ENCODE peak calls at places on chromosomes 1 and 21, in four cellular contexts. R is endothelial cell, J is GM12865, E is uterus. X is an unnamed sample.

GRCh38 chr21:43195131-43196021 is 26.6 kb downstream of the CRYAA start:
- DNase-seq in R (no peak), J (no peak), E (no peak), X (peak)

GRCh38 chr1:227901906-227902640 is 45.7 kb downstream of the WNT9A start:
- DNase-seq in R (peak), J (no peak), E (no peak), X (peak)

GRCh38 chr1:19591482-19592093 is 52.5 kb upstream of the NBL1 start:
- DNase-seq in R (no peak), J (no peak), E (no peak), X (no peak)

GRCh38 chr1:192700834-192701271 is 64.9 kb downstream of the RGS13 start:
- DNase-seq in R (no peak), J (no peak), E (no peak), X (no peak)

GRCh38 chr1:20634594-20635084 is 1.4 kb downstream of the PINK1 start:
- DNase-seq in R (peak), J (no peak), E (no peak), X (no peak)

GRCh38 chr1:179867493-179868330 is 9.9 kb downstream of the TOR1AIP2 start:
- DNase-seq in R (peak), J (peak), E (no peak), X (no peak)

GRCh38 chr1:112991721-112992120 is 35.7 kb upstream of the SLC16A1 start:
- DNase-seq in R (no peak), J (no peak), E (no peak), X (no peak)

GRCh38 chr1:22678522-22678896 is 25.5 kb downstream of the C1QB start:
- DNase-seq in R (no peak), J (no peak), E (no peak), X (no peak)

GRCh38 chr1:64895500-64895899 is 70.8 kb downstream of the JAK1 start:
- DNase-seq in R (no peak), J (peak), E (no peak), X (no peak)

GRCh38 chr1:25501235-25502058 is 42.0 kb upstream of the LDLRAP1 start:
- DNase-seq in R (peak), J (no peak), E (no peak), X (no peak)

GRCh38 chr1:62926681-62927252 is 142.8 kb downstream of the ATG4C start:
- DNase-seq in R (no peak), J (no peak), E (no peak), X (no peak)

GRCh38 chr1:72037745-72038343 is 244.5 kb downstream of the NEGR1 start:
- DNase-seq in R (peak), J (peak), E (no peak), X (no peak)

GRCh38 chr1:10854856-10855459 is 58.5 kb upstream of the CASZ1 start:
- DNase-seq in R (no peak), J (no peak), E (no peak), X (no peak)

GRCh38 chr1:7783178-7783711 is 846 bp upstream of the PER3 start:
- DNase-seq in R (peak), J (peak), E (peak), X (peak)

GRCh38 chr1:198601936-198602889 is 36.6 kb upstream of the PTPRC start:
- DNase-seq in R (no peak), J (peak), E (no peak), X (no peak)

GRCh38 chr1:244319283-244320132 is 132.2 kb downstream of the ADSS2 start:
- DNase-seq in R (no peak), J (peak), E (no peak), X (no peak)

GRCh38 chr1:201985355-201985754 is 2.9 kb downstream of the RNPEP start:
- DNase-seq in R (no peak), J (no peak), E (no peak), X (no peak)

GRCh38 chr1:36327421-36328087 is 4.1 kb upstream of the EVA1B start:
- DNase-seq in R (no peak), J (no peak), E (no peak), X (no peak)

GRCh38 chr1:165875171-165875570 is 47.8 kb downstream of the UCK2 start:
- DNase-seq in R (no peak), J (peak), E (no peak), X (no peak)

GRCh38 chr1:58929667-58930325 is 145.9 kb upstream of the JUN start:
- DNase-seq in R (no peak), J (no peak), E (no peak), X (no peak)

GRCh38 chr21:41294548-41295231 is 21.9 kb upstream of the FAM3B start:
- DNase-seq in R (no peak), J (no peak), E (no peak), X (no peak)

GRCh38 chr1:192579319-192579738 is 3.8 kb downstream of the RGS1 start:
- DNase-seq in R (no peak), J (peak), E (no peak), X (no peak)

GRCh38 chr1:1128454-1129139 is 12.7 kb upstream of the C1orf159 start:
- DNase-seq in R (no peak), J (no peak), E (no peak), X (no peak)

GRCh38 chr1:41751804-41752513 is 166.8 kb downstream of the HIVEP3 start:
- DNase-seq in R (no peak), J (peak), E (no peak), X (no peak)

GRCh38 chr1:230109871-230110667 is 43.0 kb downstream of the GALNT2 start:
- DNase-seq in R (no peak), J (peak), E (peak), X (no peak)

GRCh38 chr1:10897981-10898728 is 101.7 kb upstream of the CASZ1 start:
- DNase-seq in R (no peak), J (no peak), E (no peak), X (no peak)

GRCh38 chr1:34460193-34460592 is 283.5 kb downstream of the C1orf94 start:
- DNase-seq in R (peak), J (peak), E (no peak), X (no peak)

GRCh38 chr1:44947060-44947773 is 39.2 kb downstream of the EIF2B3 start:
- DNase-seq in R (no peak), J (no peak), E (peak), X (no peak)

GRCh38 chr1:40663324-40664166 is 1.9 kb downstream of the RIMS3 start:
- DNase-seq in R (no peak), J (no peak), E (no peak), X (no peak)

GRCh38 chr1:22229374-22229773 is 86.5 kb upstream of the WNT4 start:
- DNase-seq in R (no peak), J (no peak), E (no peak), X (no peak)

GRCh38 chr1:243917177-243917862 is 67.3 kb upstream of the AKT3 start:
- DNase-seq in R (peak), J (no peak), E (peak), X (no peak)

GRCh38 chr1:29415156-29415830 is 179.0 kb downstream of the PTPRU start:
- DNase-seq in R (no peak), J (peak), E (no peak), X (no peak)

GRCh38 chr21:31731112-31731801 is 661 bp downstream of the SCAF4 start:
- DNase-seq in R (peak), J (peak), E (peak), X (peak)

GRCh38 chr1:160548183-160548582 is 25.1 kb upstream of the SLAMF6 start:
- DNase-seq in R (no peak), J (peak), E (no peak), X (no peak)

GRCh38 chr1:100866041-100866900 is 28.4 kb downstream of the EXTL2 start:
- DNase-seq in R (no peak), J (peak), E (no peak), X (no peak)

GRCh38 chr21:41715649-41716321 is 51.1 kb downstream of the RIPK4 start:
- DNase-seq in R (no peak), J (no peak), E (no peak), X (no peak)

GRCh38 chr1:230171337-230172015 is 104.4 kb downstream of the GALNT2 start:
- DNase-seq in R (no peak), J (no peak), E (peak), X (no peak)

GRCh38 chr1:38092256-38092655 is 45.7 kb upstream of the POU3F1 start:
- DNase-seq in R (no peak), J (no peak), E (no peak), X (no peak)

DNA sequence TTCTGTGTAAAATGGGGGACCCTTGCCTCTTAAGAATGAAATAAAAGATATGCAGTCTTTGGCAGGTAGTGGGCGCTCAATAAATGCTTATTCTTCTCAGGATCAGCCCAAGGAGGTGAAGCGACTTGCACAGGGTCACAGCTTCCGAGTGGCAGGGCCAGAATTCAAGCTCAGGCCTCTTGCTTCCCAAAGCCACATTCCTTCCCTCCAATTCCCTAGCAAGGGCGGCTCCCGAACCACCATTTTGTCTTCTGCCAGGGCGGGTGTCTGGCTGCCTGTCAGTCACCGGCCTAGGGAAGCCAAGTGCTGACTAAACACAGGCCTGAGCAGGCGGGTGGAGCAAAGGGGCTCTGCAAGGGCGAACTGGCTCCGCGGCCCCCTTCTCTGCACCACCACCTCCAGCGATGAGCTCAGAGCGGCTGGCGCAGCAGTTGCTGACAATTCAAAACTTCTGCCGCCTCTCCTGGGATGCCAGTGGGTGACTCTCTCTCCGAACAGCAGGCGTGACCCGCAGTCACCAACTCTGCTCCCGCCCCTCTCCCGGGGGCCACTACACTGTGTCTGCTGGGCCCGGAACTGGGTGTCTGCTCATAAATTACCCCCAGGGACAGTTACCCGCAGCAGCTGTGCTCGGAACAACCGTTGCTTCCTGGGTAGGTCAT is 10.8 kb downstream of the GPR3 start:
- DNase-seq in R (no peak), J (no peak), E (peak), X (no peak)
- TF ChIP-seq CTCF in R (no peak), J (peak), E (peak), X (no peak)

GRCh38 chr1:167342846-167343245 is 122.2 kb downstream of the POU2F1 start:
- DNase-seq in R (no peak), J (peak), E (no peak), X (no peak)
- TF ChIP-seq CTCF in R (no peak), J (peak), E (no peak), X (no peak)

GRCh38 chr1:155260276-155260675 is 1.9 kb downstream of the SCAMP3 start:
- DNase-seq in R (no peak), J (no peak), E (no peak), X (no peak)

GRCh38 chr1:155263067-155263466 is 907 bp upstream of the SCAMP3 start:
- DNase-seq in R (no peak), J (no peak), E (no peak), X (no peak)

GRCh38 chr1:155256101-155256852 is 994 bp upstream of the ENTREP3 start:
- DNase-seq in R (no peak), J (no peak), E (no peak), X (no peak)

GRCh38 chr1:155261888-155262673 is at the start of gene SCAMP3:
- DNase-seq in R (peak), J (peak), E (peak), X (peak)

DNA sequence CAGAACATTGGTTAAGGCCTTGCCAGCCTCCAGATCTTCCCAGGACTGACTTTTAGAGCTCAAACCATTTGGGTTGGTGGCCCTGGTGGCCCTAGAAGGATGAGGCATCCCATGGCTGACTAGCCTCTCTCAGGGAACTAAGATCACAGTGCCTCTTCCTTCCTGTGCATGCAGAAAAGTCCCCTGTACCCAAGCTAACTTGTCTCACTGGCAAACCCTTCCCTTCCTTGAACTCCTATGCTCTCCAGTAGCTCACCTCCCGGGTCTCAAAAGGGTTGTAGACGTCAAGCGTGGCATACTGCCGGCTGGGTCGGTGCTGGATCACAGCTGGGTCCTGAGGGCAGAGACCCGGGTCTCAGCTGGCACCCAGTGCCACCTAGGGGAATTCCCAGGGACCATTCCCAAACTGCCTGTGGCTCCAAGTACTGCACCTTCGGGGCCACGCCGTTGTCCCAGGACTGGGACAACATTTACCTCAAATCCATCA is 716 bp downstream of the SCAMP3 start:
- DNase-seq in R (no peak), J (peak), E (no peak), X (no peak)
- TF ChIP-seq CTCF in R (peak), J (no peak), E (no peak), X (no peak)

GRCh38 chr1:223129229-223129851 is 13.7 kb downstream of the TLR5 start:
- DNase-seq in R (peak), J (peak), E (peak), X (peak)
- TF ChIP-seq CTCF in R (peak), J (peak), E (peak), X (no peak)

GRCh38 chr1:16918371-16918770 is 3.4 kb upstream of the CROCC start:
- DNase-seq in R (no peak), J (no peak), E (no peak), X (no peak)

GRCh38 chr1:16920951-16921350 is 780 bp upstream of the CROCC start:
- DNase-seq in R (no peak), J (no peak), E (no peak), X (no peak)

GRCh38 chr1:16913616-16913865 is 8.2 kb upstream of the CROCC start:
- DNase-seq in R (no peak), J (no peak), E (no peak), X (no peak)

GRCh38 chr1:16913866-16914662 is 7.7 kb upstream of the CROCC start:
- DNase-seq in R (peak), J (peak), E (peak), X (peak)

GRCh38 chr1:16915627-16915973 is 6.1 kb upstream of the CROCC start:
- DNase-seq in R (no peak), J (no peak), E (no peak), X (no peak)
- TF ChIP-seq CTCF in R (no peak), J (no peak), E (no peak), X (no peak)

GRCh38 chr1:196608401-196609113 is at the start of gene KCNT2:
- DNase-seq in R (peak), J (no peak), E (peak), X (peak)

GRCh38 chr1:196603651-196604050 is 4.6 kb downstream of the KCNT2 start:
- DNase-seq in R (no peak), J (no peak), E (no peak), X (no peak)

GRCh38 chr1:196607940-196608339 is 300 bp downstream of the KCNT2 start:
- DNase-seq in R (no peak), J (no peak), E (no peak), X (no peak)

GRCh38 chr1:196611873-196612272 is 3.6 kb upstream of the KCNT2 start:
- DNase-seq in R (no peak), J (no peak), E (no peak), X (no peak)

GRCh38 chr1:196609114-196609737 is 986 bp upstream of the KCNT2 start:
- DNase-seq in R (peak), J (peak), E (no peak), X (no peak)
- TF ChIP-seq CTCF in R (no peak), J (no peak), E (no peak), X (peak)

GRCh38 chr1:153403421-153404085 is 12.7 kb upstream of the S100A8 start:
- DNase-seq in R (no peak), J (no peak), E (no peak), X (no peak)

GRCh38 chr1:153404086-153404635 is 12.2 kb upstream of the S100A7A start:
- DNase-seq in R (no peak), J (no peak), E (no peak), X (no peak)

GRCh38 chr1:153402226-153402625 is 11.4 kb upstream of the S100A8 start:
- DNase-seq in R (no peak), J (no peak), E (no peak), X (no peak)

GRCh38 chr1:153401461-153401860 is 10.6 kb upstream of the S100A8 start:
- DNase-seq in R (no peak), J (no peak), E (no peak), X (no peak)

GRCh38 chr1:153404768-153405167 is 11.6 kb upstream of the S100A7A start:
- DNase-seq in R (peak), J (peak), E (no peak), X (no peak)
- TF ChIP-seq CTCF in R (peak), J (peak), E (no peak), X (peak)

GRCh38 chr21:27759820-27760219 is 792.9 kb upstream of the ADAMTS5 start:
- DNase-seq in R (no peak), J (no peak), E (no peak), X (no peak)
- TF ChIP-seq CTCF in R (no peak), J (no peak), E (no peak), X (no peak)

GRCh38 chr1:235503333-235504121 is 725 bp downstream of the B3GALNT2 start:
- DNase-seq in R (peak), J (peak), E (peak), X (peak)

GRCh38 chr1:235504122-235504493 is at the start of gene B3GALNT2:
- DNase-seq in R (no peak), J (no peak), E (no peak), X (no peak)

GRCh38 chr1:235502601-235503332 is 1.5 kb downstream of the B3GALNT2 start:
- DNase-seq in R (no peak), J (peak), E (no peak), X (no peak)

GRCh38 chr1:235507623-235508022 is 3.4 kb upstream of the B3GALNT2 start:
- DNase-seq in R (no peak), J (no peak), E (no peak), X (no peak)

GRCh38 chr1:235504494-235505222 is 406 bp upstream of the B3GALNT2 start:
- DNase-seq in R (peak), J (peak), E (peak), X (peak)
- TF ChIP-seq CTCF in R (peak), J (peak), E (peak), X (peak)

DNA sequence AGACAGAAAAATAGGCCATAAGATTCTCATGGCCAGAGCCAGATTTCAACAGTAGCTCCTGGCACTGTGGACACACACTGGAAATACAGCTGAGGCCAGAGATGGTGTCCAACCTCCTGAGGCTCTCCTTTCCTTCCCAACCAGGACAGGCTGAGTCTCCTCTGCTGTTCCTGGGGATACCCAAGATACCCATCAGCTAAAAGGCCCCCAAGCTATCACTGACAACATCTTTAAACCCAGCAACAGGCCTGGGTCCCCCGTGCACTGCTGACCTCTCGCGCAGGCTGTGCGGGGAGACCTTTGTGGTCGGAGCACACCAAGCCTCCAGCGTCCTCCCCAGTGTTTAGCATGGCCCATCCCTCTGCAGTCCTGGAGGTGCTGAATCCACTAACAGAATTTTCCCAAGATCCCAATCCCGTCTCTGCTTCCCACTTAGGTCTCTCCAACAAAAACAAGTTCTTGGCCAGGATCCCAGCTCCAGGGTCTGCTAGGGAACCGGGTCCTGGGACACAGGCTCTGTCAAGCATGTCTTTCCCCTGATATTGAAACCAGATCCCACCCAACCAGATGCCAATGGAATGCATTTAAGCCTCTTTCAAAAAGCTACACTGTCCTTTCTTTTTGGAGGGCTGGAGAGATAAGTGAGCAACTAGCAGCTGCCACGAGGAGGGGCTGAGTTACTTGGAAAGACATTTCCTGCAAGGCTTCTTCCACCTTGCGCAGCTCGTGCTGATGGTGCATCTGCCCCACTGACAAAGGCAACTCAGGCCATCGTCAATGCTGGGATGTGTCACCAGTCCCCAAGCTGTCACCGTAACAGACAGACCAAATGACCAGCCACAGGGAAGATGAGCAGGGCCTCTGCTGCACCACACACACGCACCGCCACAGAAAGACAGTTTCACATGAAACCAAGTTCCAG is 73.2 kb downstream of the BCAR3 start:
- DNase-seq in R (no peak), J (peak), E (no peak), X (no peak)
- TF ChIP-seq CTCF in R (no peak), J (no peak), E (no peak), X (no peak)